ENCODE peak calls at places on chromosomes 3 and 15, in five cellular contexts. P is H1, U is K562, X is GM12878, N is HepG2. R is an unnamed sample.

GRCh38 chr3:47123857-47124256 is 40.1 kb downstream of the SETD2 start:
- DNase-seq in P (no peak), U (no peak), X (no peak), N (no peak), R (no peak)

GRCh38 chr3:129966876-129967275 is 7.6 kb upstream of the TRH start:
- DNase-seq in P (no peak), U (no peak), X (no peak), N (no peak), R (no peak)

GRCh38 chr15:89374116-89375004 is 39.7 kb upstream of the POLG start:
- DNase-seq in P (no peak), U (no peak), X (no peak), N (no peak), R (no peak)

GRCh38 chr3:173465112-173465511 is 67.6 kb downstream of the NLGN1 start:
- DNase-seq in P (no peak), U (no peak), X (no peak), N (no peak), R (no peak)

GRCh38 chr3:13686332-13686731 is 137.4 kb downstream of the FBLN2 start:
- DNase-seq in P (no peak), U (no peak), X (no peak), N (no peak), R (no peak)

GRCh38 chr3:145457825-145458552 is 703.0 kb downstream of the PLOD2 start:
- DNase-seq in P (no peak), U (no peak), X (no peak), N (no peak), R (no peak)

GRCh38 chr15:49238342-49238741 is 68.3 kb downstream of the GALK2 start:
- DNase-seq in P (no peak), U (no peak), X (no peak), N (no peak), R (no peak)

GRCh38 chr3:159273608-159274007 is 471.8 kb downstream of the MFSD1 start:
- DNase-seq in P (peak), U (no peak), X (no peak), N (peak), R (peak)

GRCh38 chr3:42662813-42663535 is 9.5 kb downstream of the ZBTB47 start:
- DNase-seq in P (no peak), U (no peak), X (no peak), N (no peak), R (no peak)

GRCh38 chr3:195033531-195034091 is 237.3 kb downstream of the XXYLT1 start:
- DNase-seq in P (no peak), U (no peak), X (no peak), N (peak), R (no peak)

GRCh38 chr3:169363318-169363717 is 300.2 kb downstream of the MECOM start:
- DNase-seq in P (no peak), U (no peak), X (no peak), N (no peak), R (no peak)

GRCh38 chr3:47817609-47818008 is 14.7 kb downstream of the DHX30 start:
- DNase-seq in P (no peak), U (no peak), X (no peak), N (no peak), R (no peak)

GRCh38 chr15:87949934-87950298 is 306.6 kb downstream of the NTRK3 start:
- DNase-seq in P (no peak), U (no peak), X (no peak), N (no peak), R (no peak)

GRCh38 chr15:69546182-69546581 is 93.6 kb downstream of the RPLP1 start:
- DNase-seq in P (no peak), U (no peak), X (no peak), N (no peak), R (no peak)

GRCh38 chr3:124694486-124694885 is 35.8 kb upstream of the UMPS start:
- DNase-seq in P (no peak), U (no peak), X (no peak), N (no peak), R (no peak)

GRCh38 chr3:73623316-73623715 is 1.4 kb downstream of the PDZRN3 start:
- DNase-seq in P (no peak), U (no peak), X (no peak), N (no peak), R (no peak)

GRCh38 chr15:69279636-69280035 is 19.1 kb upstream of the PAQR5 start:
- DNase-seq in P (no peak), U (no peak), X (no peak), N (no peak), R (no peak)

GRCh38 chr3:10466186-10466585 is 39.2 kb downstream of the ATP2B2 start:
- DNase-seq in P (no peak), U (no peak), X (no peak), N (no peak), R (no peak)

GRCh38 chr3:10468611-10469354 is 36.6 kb downstream of the ATP2B2 start:
- DNase-seq in P (no peak), U (no peak), X (no peak), N (no peak), R (no peak)

GRCh38 chr3:10469406-10470119 is 35.8 kb downstream of the ATP2B2 start:
- DNase-seq in P (no peak), U (no peak), X (no peak), N (no peak), R (no peak)

GRCh38 chr3:10467204-10467603 is 38.2 kb downstream of the ATP2B2 start:
- DNase-seq in P (no peak), U (no peak), X (no peak), N (no peak), R (no peak)

DNA sequence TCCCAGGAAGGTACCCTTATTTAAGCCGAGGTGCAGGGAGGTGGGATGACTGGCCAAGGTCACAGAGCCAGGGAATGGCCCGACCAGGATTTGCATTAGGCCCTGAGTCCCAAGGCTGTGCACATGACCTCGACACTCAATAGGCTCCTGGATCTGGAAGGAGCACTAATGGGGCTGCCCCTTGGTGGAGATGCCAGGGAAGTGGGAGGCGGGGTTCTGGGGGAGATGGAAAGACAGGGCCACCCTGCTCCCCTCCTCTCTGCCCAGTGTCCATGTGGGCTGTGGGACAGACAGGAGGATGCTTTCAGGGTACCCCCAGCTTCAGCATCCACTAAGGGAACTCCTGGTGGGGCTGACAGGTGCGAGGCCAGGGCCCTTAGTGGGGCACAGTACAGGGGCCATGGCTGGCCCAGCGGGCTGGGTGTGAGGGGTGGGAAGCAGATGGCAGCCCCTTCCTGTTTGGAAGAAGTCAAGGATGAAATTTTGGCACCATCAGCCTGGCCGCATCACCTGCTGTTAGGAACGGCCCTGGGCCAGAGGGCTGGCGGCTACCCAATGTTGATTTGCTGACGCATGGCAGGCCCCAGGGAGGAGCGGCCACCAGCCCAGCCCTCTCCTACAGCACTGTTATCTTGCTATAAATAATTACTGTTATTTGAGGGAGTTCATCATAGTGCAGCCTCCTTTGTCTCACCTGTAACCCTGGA is 37.3 kb downstream of the ATP2B2 start:
- DNase-seq in P (no peak), U (no peak), X (no peak), N (no peak), R (no peak)
- TF ChIP-seq CHD2 in P (no peak), U (no peak), X (no peak), N (no peak), R (no peak)

GRCh38 chr3:150223090-150223489 is 185.0 kb upstream of the TSC22D2 start:
- DNase-seq in P (no peak), U (no peak), X (no peak), N (no peak), R (no peak)

GRCh38 chr3:150220791-150221190 is 187.3 kb upstream of the TSC22D2 start:
- DNase-seq in P (no peak), U (no peak), X (no peak), N (no peak), R (no peak)

GRCh38 chr3:150222190-150222548 is 185.9 kb upstream of the TSC22D2 start:
- DNase-seq in P (no peak), U (no peak), X (no peak), N (no peak), R (no peak)

GRCh38 chr3:150223568-150223967 is 184.5 kb upstream of the TSC22D2 start:
- DNase-seq in P (no peak), U (no peak), X (no peak), N (no peak), R (no peak)

DNA sequence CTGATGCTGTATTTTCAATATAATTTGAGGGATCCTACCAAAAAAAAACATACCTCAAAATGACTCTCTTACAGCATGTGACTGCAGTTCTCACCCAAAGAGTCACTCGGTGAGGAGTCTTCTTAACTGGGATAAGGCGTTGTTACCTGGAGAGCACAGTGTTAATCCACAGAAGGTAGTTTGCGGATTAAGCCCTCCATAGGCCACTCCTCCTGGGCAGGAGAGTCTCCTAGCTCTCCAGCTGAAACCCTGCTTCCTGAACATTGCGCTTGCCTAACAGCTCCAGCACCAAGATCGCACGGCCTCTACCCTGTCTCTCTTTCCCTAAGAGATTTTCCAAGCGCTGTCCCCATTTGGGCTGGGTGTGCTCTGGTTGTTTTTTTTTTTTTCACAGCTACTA is 185.5 kb upstream of the TSC22D2 start:
- DNase-seq in P (no peak), U (no peak), X (no peak), N (no peak), R (no peak)
- TF ChIP-seq CEBPB in P (no peak), U (no peak), X (no peak), N (no peak), R (no peak)

DNA sequence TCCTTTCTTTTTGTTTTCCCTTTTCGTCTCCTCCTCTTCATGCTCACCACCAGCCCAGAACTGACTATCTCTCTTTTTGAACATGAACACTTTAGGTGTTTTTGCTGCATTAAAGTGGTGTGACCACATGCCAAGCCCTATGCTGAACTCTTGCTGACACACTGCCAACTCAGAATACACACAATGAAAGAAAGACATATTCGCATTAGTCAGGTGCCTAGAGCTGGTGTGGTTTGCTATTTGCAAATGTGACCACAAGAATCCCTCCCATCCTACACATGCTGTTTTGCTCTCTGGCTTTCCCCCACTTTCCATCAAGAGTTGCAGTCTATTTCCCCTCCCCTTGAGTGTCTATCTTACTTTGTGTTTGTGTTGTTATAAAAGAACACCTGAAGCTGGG is 967.8 kb upstream of the CFAP20DC start:
- DNase-seq in P (no peak), U (no peak), X (peak), N (no peak), R (no peak)
- TF ChIP-seq USF2 in P (no peak), U (no peak), X (no peak), N (no peak), R (no peak)

GRCh38 chr3:3088066-3088465 is 22.1 kb downstream of the IL5RA start:
- DNase-seq in P (no peak), U (no peak), X (no peak), N (no peak), R (no peak)
- TF ChIP-seq CHD2 in P (no peak), U (no peak), X (no peak), N (no peak), R (no peak)

DNA sequence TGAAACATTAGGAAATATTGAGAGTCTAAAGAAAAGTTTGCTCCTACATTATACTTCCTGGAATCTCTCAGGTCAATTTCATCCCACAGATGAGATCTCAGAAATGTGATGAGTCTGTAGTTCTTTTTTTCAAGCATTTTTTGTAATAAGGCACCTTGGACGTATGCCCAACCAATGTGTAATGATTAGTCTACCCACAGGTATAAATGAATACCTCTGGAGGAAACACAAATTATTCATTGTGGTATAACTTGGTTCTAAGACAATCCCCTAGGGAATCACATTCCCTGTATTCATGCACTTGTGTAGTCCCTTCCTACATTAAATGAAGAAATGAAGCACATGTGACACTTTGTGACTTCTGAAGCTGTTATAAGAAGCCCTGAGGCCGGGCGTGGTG is 596.2 kb upstream of the UBE2E2 start:
- DNase-seq in P (no peak), U (no peak), X (no peak), N (no peak), R (no peak)
- TF ChIP-seq CEBPB in P (no peak), U (no peak), X (no peak), N (no peak), R (no peak)

DNA sequence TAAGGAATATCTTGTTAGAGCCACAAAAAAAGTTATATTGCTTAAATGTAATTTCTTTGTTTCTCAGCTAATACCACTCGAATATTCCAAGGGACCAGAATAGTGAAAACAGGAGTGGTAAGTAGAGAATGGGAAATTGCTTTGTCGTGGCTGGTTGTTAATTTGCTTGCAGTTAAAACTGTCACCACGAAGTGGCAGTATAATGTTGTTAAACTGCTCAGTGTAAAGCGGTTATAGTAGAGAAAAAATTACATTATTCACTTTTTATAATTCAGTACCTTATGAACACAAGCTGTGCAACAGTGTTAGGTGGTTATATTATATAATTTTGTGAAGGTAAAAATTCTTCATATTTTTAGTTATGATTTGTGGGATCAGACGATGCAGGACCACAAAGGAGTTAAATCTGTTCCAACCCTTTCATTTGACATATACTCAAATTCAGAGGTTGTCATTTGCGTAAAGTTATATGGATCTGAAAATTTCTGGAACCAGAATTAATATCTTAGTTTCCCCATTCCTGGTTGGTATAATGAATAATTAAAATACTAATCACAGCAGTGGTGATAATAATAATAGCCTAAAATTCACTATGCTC is 171.8 kb downstream of the FEZF2 start:
- DNase-seq in P (no peak), U (peak), X (no peak), N (peak), R (peak)
- TF ChIP-seq USF2 in P (no peak), U (no peak), X (no peak), N (no peak), R (no peak)

GRCh38 chr3:179071569-179072397 is at the start of gene ZMAT3:
- DNase-seq in P (peak), U (peak), X (no peak), N (peak), R (peak)

GRCh38 chr3:179071161-179071568 is 444 bp downstream of the ZMAT3 start:
- DNase-seq in P (no peak), U (no peak), X (no peak), N (peak), R (peak)

GRCh38 chr3:179076243-179077027 is 4.8 kb upstream of the ZMAT3 start:
- DNase-seq in P (no peak), U (no peak), X (no peak), N (no peak), R (no peak)

GRCh38 chr3:179074656-179075055 is 3.0 kb upstream of the ZMAT3 start:
- DNase-seq in P (no peak), U (peak), X (no peak), N (no peak), R (no peak)

GRCh38 chr3:179073816-179074215 is 2.2 kb upstream of the ZMAT3 start:
- DNase-seq in P (no peak), U (no peak), X (no peak), N (no peak), R (no peak)
- TF ChIP-seq CHD2 in P (no peak), U (no peak), X (no peak), N (no peak), R (no peak)

DNA sequence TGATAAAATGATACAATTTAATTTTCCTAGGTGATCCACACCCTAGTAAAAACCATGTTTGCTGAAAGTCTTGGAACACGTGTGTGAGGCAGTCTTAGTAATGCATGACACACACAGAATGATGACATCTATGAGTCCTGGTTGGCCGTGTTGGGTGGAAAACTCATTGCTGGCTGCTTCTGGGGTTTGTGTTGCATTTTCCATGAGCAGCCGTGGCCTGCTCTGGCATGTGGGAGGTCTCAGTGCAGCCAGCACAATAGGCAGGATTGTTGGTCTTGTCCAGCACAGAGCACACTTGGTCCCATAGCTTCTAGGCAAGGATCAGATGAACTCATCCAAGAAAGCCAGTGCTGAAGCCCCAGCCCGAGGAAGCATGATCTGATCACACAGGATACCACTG is 172.8 kb upstream of the UBE3A start:
- DNase-seq in P (no peak), U (no peak), X (no peak), N (no peak), R (no peak)
- TF ChIP-seq CEBPB in P (no peak), U (no peak), X (no peak), N (no peak), R (no peak)

DNA sequence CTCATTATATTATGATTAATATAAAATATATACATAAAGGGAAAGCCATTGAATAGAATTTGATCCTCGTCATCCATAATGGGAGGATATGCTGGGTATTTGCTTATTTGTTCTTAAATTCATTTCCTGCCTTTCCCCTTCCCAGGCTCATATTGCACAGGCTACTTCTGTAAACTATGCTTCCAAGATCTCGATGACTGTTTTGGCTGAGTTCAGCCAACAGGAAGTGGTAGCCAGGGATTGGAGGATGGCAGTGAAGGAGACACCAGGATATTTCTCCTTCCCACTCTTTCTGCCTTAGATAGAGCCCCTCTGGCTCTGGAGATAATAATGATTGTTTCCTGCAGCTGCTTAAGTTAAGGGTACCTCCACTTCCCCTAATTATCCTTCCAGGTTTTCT is 44.3 kb upstream of the DYNC1LI1 start:
- DNase-seq in P (no peak), U (no peak), X (no peak), N (no peak), R (no peak)
- TF ChIP-seq USF2 in P (no peak), U (no peak), X (no peak), N (no peak), R (no peak)

R was measured in A549.